ENCODE peak calls at places on chromosome 4, in eight cellular contexts. G, C, Y, N, M, Q, Z and I are unnamed samples.

GRCh38 chr4:146275370-146275769 is 61.0 kb downstream of the REELD1 start:
- DNase-seq in Z (no peak), Q (no peak), G (no peak), Y (no peak), M (no peak), N (no peak), C (no peak), I (no peak)

GRCh38 chr4:143335979-143336827 is 473 bp upstream of the GAB1 start:
- DNase-seq in N (peak; percentile 95), Y (peak; percentile 87), Q (peak; percentile 86), Z (peak; percentile 92), G (peak; percentile 96), C (peak; percentile 93), M (peak; percentile 92), I (peak; percentile 81)

GRCh38 chr4:59956366-59956765 is 1243.8 kb upstream of the ADGRL3 start:
- DNase-seq in M (no peak), C (no peak), Y (no peak), N (no peak), Z (no peak), Q (no peak), G (no peak), I (no peak)

GRCh38 chr4:159296061-159296460 is 193.2 kb downstream of the RAPGEF2 start:
- DNase-seq in Y (no peak), N (no peak), M (no peak), Z (peak; percentile 58), G (no peak), C (no peak), Q (peak; percentile 69), I (no peak)

GRCh38 chr4:72744103-72744725 is 175.2 kb upstream of the ADAMTS3 start:
- DNase-seq in Z (no peak), N (no peak), M (no peak), Q (no peak), Y (no peak), G (no peak), C (no peak), I (no peak)

GRCh38 chr4:98262431-98262830 is 1.2 kb downstream of the RAP1GDS1 start:
- DNase-seq in Y (no peak), Q (peak; percentile 8), Z (peak; percentile 20), N (no peak), M (no peak), C (peak; percentile 1), G (no peak), I (no peak)

GRCh38 chr4:138677212-138677611 is 338.4 kb upstream of the NOCT start:
- DNase-seq in Z (no peak), N (no peak), Q (no peak), C (no peak), G (no peak), Y (no peak), M (no peak), I (no peak)

GRCh38 chr4:86032476-86033022 is 327.3 kb downstream of the MAPK10 start:
- DNase-seq in N (no peak), Z (peak; percentile 93), G (no peak), Q (peak; percentile 88), Y (peak; percentile 39), C (peak; percentile 32), M (no peak), I (no peak)

GRCh38 chr4:79141530-79141929 is 184.3 kb downstream of the NAA11 start:
- DNase-seq in G (no peak), N (peak; percentile 68), Q (peak; percentile 2), M (no peak), C (peak; percentile 82), Y (no peak), Z (peak; percentile 5), I (peak; percentile 49)

GRCh38 chr4:996030-996993 is 3.1 kb upstream of the SLC26A1 start:
- DNase-seq in Q (no peak), Y (no peak), G (no peak), Z (no peak), C (no peak), M (no peak), N (no peak), I (no peak)

GRCh38 chr4:7539659-7540058 is 104.9 kb upstream of the PSAPL1 start:
- DNase-seq in M (no peak), C (no peak), Y (no peak), Z (peak; percentile 7), Q (no peak), G (no peak), N (peak; percentile 82), I (no peak)

GRCh38 chr4:117085185-117085701 is at the start of gene TRAM1L1:
- DNase-seq in C (peak; percentile 81), Z (peak; percentile 66), N (peak; percentile 89), M (peak; percentile 40), Q (peak; percentile 51), G (peak; percentile 85), Y (peak; percentile 44), I (peak; percentile 78)

GRCh38 chr4:104064650-104065577 is 345.1 kb upstream of the TACR3 start:
- DNase-seq in Z (peak; percentile 30), G (peak; percentile 57), N (peak; percentile 61), C (peak; percentile 73), Y (no peak), Q (peak; percentile 34), M (peak; percentile 15), I (peak; percentile 65)

GRCh38 chr4:30103455-30103854 is 616.7 kb upstream of the PCDH7 start:
- DNase-seq in Q (peak; percentile 44), C (no peak), M (no peak), Z (peak; percentile 1), Y (no peak), N (no peak), G (no peak), I (no peak)

GRCh38 chr4:159608434-159608833 is 505.6 kb downstream of the RAPGEF2 start:
- DNase-seq in Z (peak; percentile 61), M (no peak), Y (no peak), Q (no peak), G (no peak), N (no peak), C (no peak), I (no peak)

GRCh38 chr4:171896426-171896825 is 83.2 kb downstream of the GALNTL6 start:
- DNase-seq in M (no peak), N (no peak), Z (no peak), C (no peak), G (no peak), Y (no peak), Q (no peak), I (no peak)

GRCh38 chr4:150308824-150309472 is 230.7 kb downstream of the DCLK2 start:
- DNase-seq in Y (no peak), G (no peak), Q (peak; percentile 65), N (no peak), M (no peak), C (no peak), Z (peak; percentile 67), I (no peak)

GRCh38 chr4:22482250-22483127 is 33.4 kb downstream of the ADGRA3 start:
- DNase-seq in M (no peak), Q (no peak), C (peak; percentile 58), G (no peak), Z (no peak), N (no peak), Y (no peak), I (no peak)

GRCh38 chr4:159368320-159368719 is 265.4 kb downstream of the RAPGEF2 start:
- DNase-seq in Z (no peak), Y (no peak), C (no peak), N (no peak), G (no peak), M (no peak), Q (no peak), I (no peak)

GRCh38 chr4:8515316-8516060 is 64.7 kb upstream of the GPR78 start:
- DNase-seq in G (no peak), Q (no peak), Z (peak; percentile 23), M (no peak), C (no peak), Y (no peak), N (no peak), I (no peak)

GRCh38 chr4:107034091-107034698 is 1.9 kb downstream of the DKK2 start:
- DNase-seq in G (peak; percentile 56), Y (peak; percentile 17), N (peak; percentile 75), C (peak; percentile 68), Z (peak; percentile 36), M (peak; percentile 7), Q (peak; percentile 40), I (peak; percentile 70)
- TF ChIP-seq CTCF in G (no peak), Y (no peak), N (peak; percentile 73), C (peak; percentile 45), Z (peak; percentile 39), M (no peak), Q (peak; percentile 14), I (peak; percentile 46)

GRCh38 chr4:174828845-174829701 is at the start of gene GLRA3:
- DNase-seq in G (peak; percentile 80), N (peak; percentile 99), Z (peak; percentile 74), Y (peak; percentile 31), C (peak; percentile 89), M (peak; percentile 15), Q (peak; percentile 42), I (peak; percentile 78)

GRCh38 chr4:174826660-174827059 is 2.4 kb downstream of the GLRA3 start:
- DNase-seq in Q (no peak), Z (no peak), M (no peak), Y (no peak), N (no peak), G (no peak), C (no peak), I (no peak)
- TF ChIP-seq CTCF in Q (no peak), Z (peak; percentile 11), M (no peak), Y (no peak), N (no peak), G (no peak), C (no peak), I (peak; percentile 40)

DNA sequence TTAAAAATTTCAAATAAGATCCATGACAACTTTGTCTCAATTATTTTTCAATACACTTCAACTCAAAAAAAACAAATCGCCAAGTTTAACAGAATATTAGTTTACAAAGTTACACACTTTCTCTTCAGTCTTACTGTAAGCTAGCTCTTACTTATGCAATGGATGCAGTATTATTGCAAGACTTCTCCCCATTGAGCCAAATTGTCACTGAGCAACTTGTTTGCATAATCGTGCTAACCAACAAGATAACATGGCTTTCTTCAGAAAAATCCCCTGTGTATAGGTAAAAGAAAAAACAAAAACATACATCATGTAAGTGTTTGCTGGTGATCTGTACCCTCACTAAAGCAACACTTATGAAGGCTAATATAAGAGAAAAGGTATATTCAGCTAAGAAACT is 18.9 kb downstream of the DNAJB14 start:
- DNase-seq in C (no peak), M (no peak), Y (no peak), N (no peak), Q (peak; percentile 17), G (no peak), Z (peak; percentile 14), I (no peak)
- TF ChIP-seq CTCF in C (no peak), M (no peak), Y (no peak), N (no peak), Q (no peak), G (no peak), Z (no peak), I (no peak)

GRCh38 chr4:184310171-184310567 is 92.5 kb upstream of the ENPP6 start:
- DNase-seq in Z (no peak), Q (no peak), N (peak; percentile 62), C (no peak), Y (no peak), M (peak; percentile 56), G (no peak), I (no peak)
- TF ChIP-seq CTCF in Z (peak; percentile 31), Q (no peak), N (peak; percentile 60), C (peak; percentile 6), Y (no peak), M (peak; percentile 51), G (peak; percentile 38), I (no peak)

GRCh38 chr4:96472103-96472867 is 632.4 kb downstream of the PDHA2 start:
- DNase-seq in C (no peak), Y (no peak), Q (no peak), M (no peak), N (no peak), G (no peak), Z (peak; percentile 31), I (no peak)
- TF ChIP-seq CTCF in C (no peak), Y (no peak), Q (no peak), M (no peak), N (no peak), G (no peak), Z (no peak), I (no peak)